ENCODE peak calls at places on chromosomes 2 and 18, in nine cellular contexts. T is body of pancreas, D is K562, C is heart left ventricle, F is tibial nerve, O is Peyer's patch, U is ovary, E is prostate gland, R is H1. P is an unnamed sample.
A peak's percentile ranks its signal among the peaks of the same experiment; 100 is the strongest.

GRCh38 chr2:158319269-158319668 is 137.3 kb downstream of the CCDC148 start:
- DNase-seq in C (no peak), E (no peak), F (no peak), U (no peak), R (no peak), O (no peak), D (no peak), T (no peak), P (no peak)

GRCh38 chr2:85765081-85765731 is 11.4 kb downstream of the ATOH8 start:
- DNase-seq in T (peak; percentile 38), E (no peak), R (peak; percentile 69), D (no peak), U (no peak), C (no peak), O (no peak), F (no peak), P (no peak)

GRCh38 chr18:44723973-44724778 is 43.5 kb downstream of the SETBP1 start:
- DNase-seq in E (no peak), D (peak; percentile 16), T (no peak), R (no peak), U (no peak), C (no peak), F (no peak), O (no peak), P (no peak)

GRCh38 chr2:2590796-2591541 is 259.9 kb upstream of the MYT1L start:
- DNase-seq in U (no peak), E (no peak), C (no peak), T (no peak), F (no peak), R (no peak), O (no peak), D (no peak), P (no peak)

GRCh38 chr2:232369126-232369955 is 9.2 kb upstream of the ALPP start:
- DNase-seq in T (no peak), C (no peak), U (no peak), O (no peak), E (no peak), D (no peak), R (no peak), F (no peak), P (no peak)

GRCh38 chr18:44826418-44827259 is 146.0 kb downstream of the SETBP1 start:
- DNase-seq in R (no peak), D (no peak), F (peak; percentile 93), C (peak; percentile 79), E (peak; percentile 87), U (peak; percentile 88), O (no peak), T (peak; percentile 89), P (no peak)

GRCh38 chr18:79476031-79476917 is 80.5 kb downstream of the NFATC1 start:
- DNase-seq in O (no peak), R (no peak), T (no peak), E (no peak), C (peak; percentile 22), D (no peak), F (no peak), U (no peak), P (no peak)

GRCh38 chr2:176879596-176879995 is 333.0 kb upstream of the HNRNPA3 start:
- DNase-seq in O (no peak), E (no peak), U (no peak), T (no peak), F (no peak), D (no peak), R (no peak), C (no peak), P (no peak)

GRCh38 chr2:101679037-101679726 is 18.3 kb upstream of the MAP4K4 start:
- DNase-seq in E (no peak), O (no peak), R (no peak), C (no peak), F (no peak), D (no peak), T (no peak), U (no peak), P (no peak)

GRCh38 chr2:121626777-121627524 is 22.3 kb downstream of the CLASP1 start:
- DNase-seq in C (peak; percentile 67), R (no peak), E (peak; percentile 79), U (peak; percentile 49), F (peak; percentile 71), D (no peak), T (peak; percentile 74), O (no peak), P (no peak)

GRCh38 chr2:31812051-31812798 is 198.6 kb downstream of the MEMO1 start:
- DNase-seq in F (no peak), O (peak; percentile 35), D (peak; percentile 56), E (peak; percentile 27), C (no peak), T (peak; percentile 7), U (no peak), R (no peak), P (no peak)

GRCh38 chr2:152594792-152595191 is 122.5 kb downstream of the PRPF40A start:
- DNase-seq in O (no peak), R (no peak), F (peak; percentile 75), D (no peak), U (peak; percentile 57), C (peak; percentile 43), T (peak; percentile 12), E (peak; percentile 11), P (no peak)

GRCh38 chr2:31384771-31385276 is 29.7 kb downstream of the XDH start:
- DNase-seq in E (no peak), F (no peak), R (no peak), C (no peak), O (no peak), D (no peak), T (no peak), U (no peak), P (no peak)

GRCh38 chr2:237154050-237154638 is 68.5 kb downstream of the COPS8 start:
- DNase-seq in F (no peak), E (no peak), T (peak; percentile 35), D (peak; percentile 11), U (peak; percentile 63), C (no peak), R (peak; percentile 67), O (no peak), P (no peak)

GRCh38 chr18:13158428-13158827 is 60.1 kb upstream of the LDLRAD4 start:
- DNase-seq in E (no peak), U (no peak), T (no peak), D (no peak), C (no peak), R (no peak), O (no peak), F (no peak), P (no peak)

GRCh38 chr2:217868911-217869334 is 133.9 kb downstream of the TNS1 start:
- DNase-seq in O (no peak), F (no peak), U (no peak), D (no peak), C (no peak), E (no peak), T (no peak), R (no peak), P (no peak)

GRCh38 chr2:53913721-53914120 is 54.0 kb upstream of the GPR75 start:
- DNase-seq in D (no peak), E (no peak), T (no peak), O (no peak), U (no peak), C (no peak), F (no peak), R (no peak), P (no peak)

GRCh38 chr2:169091761-169092523 is 22.6 kb downstream of the DHRS9 start:
- DNase-seq in R (no peak), D (no peak), C (no peak), E (peak; percentile 65), F (peak; percentile 33), T (peak; percentile 48), U (no peak), O (no peak), P (no peak)

GRCh38 chr2:29522951-29523669 is 398.3 kb downstream of the ALK start:
- DNase-seq in U (no peak), E (no peak), T (no peak), O (no peak), C (no peak), F (no peak), D (no peak), R (no peak), P (no peak)

GRCh38 chr2:187547353-187547979 is 6.8 kb downstream of the TFPI start:
- DNase-seq in U (peak; percentile 59), R (no peak), T (peak; percentile 62), E (no peak), D (peak; percentile 63), O (no peak), F (peak; percentile 82), C (peak; percentile 56), P (no peak)
- TF ChIP-seq POLR2A in U (no peak), R (no peak), T (no peak), E (no peak), D (no peak), O (no peak), F (no peak), C (no peak), P (no peak)

DNA sequence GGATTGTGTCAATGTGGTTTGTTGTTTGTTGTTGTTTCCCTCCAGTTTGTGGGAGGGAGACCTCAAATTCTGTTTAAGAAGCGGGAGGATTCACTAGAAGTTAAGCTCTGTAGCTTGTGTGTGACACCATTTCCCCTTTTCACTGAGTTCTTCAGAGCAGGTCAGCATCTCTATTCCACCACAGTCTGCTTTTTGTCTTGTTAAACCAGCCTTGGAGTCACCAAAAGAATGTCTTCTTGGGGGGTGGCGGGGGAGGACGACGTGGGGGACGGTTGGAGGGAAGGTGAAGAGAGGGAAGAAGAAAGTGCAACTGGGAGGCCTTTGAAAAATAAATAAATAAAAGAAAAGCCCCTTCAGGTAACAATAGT is 2.3 kb upstream of the BCL11A start:
- DNase-seq in R (no peak), F (no peak), D (no peak), T (no peak), E (no peak), U (no peak), O (no peak), C (no peak), P (no peak)
- H3K4me3 ChIP-seq in R (peak overlapping the region; percentile 96), F (no peak overlapping the region), D (no peak overlapping the region), T (no peak overlapping the region), E (peak overlapping the region; percentile 53), U (peak overlapping the region; percentile 50), O (peak overlapping the region; percentile 79), C (peak overlapping the region; percentile 70), P (peak overlapping the region; percentile 57)

GRCh38 chr18:42351455-42351854 is 396.4 kb downstream of the PIK3C3 start:
- DNase-seq in E (no peak), F (no peak), C (no peak), O (no peak), T (no peak), U (no peak), D (no peak), R (no peak), P (no peak)
- TF ChIP-seq POLR2A in E (no peak), F (no peak), C (no peak), O (no peak), T (no peak), U (no peak), D (no peak), R (no peak), P (no peak)

DNA sequence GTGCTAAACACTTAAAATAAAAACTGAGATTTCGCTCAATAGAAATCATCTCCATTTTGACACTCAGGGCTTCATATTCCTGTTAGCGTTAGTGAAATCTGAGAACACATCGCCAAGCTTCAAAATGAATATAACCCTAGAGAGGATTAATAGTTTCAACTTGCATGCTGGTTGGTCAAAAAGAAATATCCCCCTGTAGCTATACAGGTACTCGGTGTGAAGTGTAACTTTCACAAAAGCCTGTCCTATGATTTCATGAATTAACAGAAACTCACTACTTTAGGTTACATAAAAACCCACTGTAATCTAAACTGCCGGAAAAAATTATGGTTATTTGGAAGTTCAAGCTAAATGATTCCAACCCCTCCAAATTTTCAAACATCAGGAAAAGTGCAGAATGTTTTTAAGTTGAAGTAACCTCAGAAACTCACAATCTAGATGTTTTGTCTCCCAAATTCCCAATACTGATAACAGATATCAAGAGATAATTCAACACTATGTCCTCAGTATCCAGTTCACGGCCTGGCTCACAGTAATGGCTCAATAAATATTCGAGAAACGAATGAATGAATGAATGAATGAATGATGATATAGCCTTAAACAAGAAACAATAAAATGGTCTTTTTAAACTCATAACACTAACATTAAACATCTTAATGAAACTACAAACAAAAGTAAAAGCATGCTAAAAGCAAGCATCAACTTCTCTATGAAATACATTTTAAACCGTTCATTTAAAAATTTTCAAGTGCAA is 2.5 kb downstream of the TLK1 start:
- DNase-seq in C (no peak), F (no peak), O (no peak), R (no peak), U (no peak), E (no peak), D (peak; percentile 51), T (no peak), P (no peak)
- H3K4me3 ChIP-seq in C (peak overlapping the region; percentile 82), F (no peak overlapping the region), O (peak overlapping the region; percentile 91), R (peak overlapping the region; percentile 100), U (no peak overlapping the region), E (peak overlapping the region; percentile 94), D (peak overlapping the region; percentile 81), T (no peak overlapping the region), P (peak overlapping the region; percentile 84)

P was measured in esophagus squamous epithelium.